ENCODE peak calls at places on chromosomes 11 and 22, in five cellular contexts. C is uterus, H is esophagus squamous epithelium, L is heart left ventricle, I is adrenal gland. D is an unnamed sample.

GRCh38 chr11:87878373-87878779 is 296.9 kb downstream of the RAB38 start:
- DNase-seq in C (no peak), H (no peak), L (no peak), I (peak; percentile 55), D (no peak)

GRCh38 chr11:114044042-114044871 is 15.3 kb upstream of the ZBTB16 start:
- DNase-seq in C (no peak), H (no peak), L (peak; percentile 63), I (peak; percentile 66), D (no peak)

GRCh38 chr11:131977854-131978253 is 607.4 kb downstream of the NTM start:
- DNase-seq in C (no peak), H (no peak), L (no peak), I (no peak), D (peak; percentile 24)

GRCh38 chr22:19466848-19467752 is 11.9 kb downstream of the UFD1 start:
- DNase-seq in C (no peak), H (no peak), L (no peak), I (peak; percentile 42), D (no peak)

GRCh38 chr11:111796696-111797095 is 30.5 kb upstream of the PPP2R1B start:
- DNase-seq in C (no peak), H (no peak), L (no peak), I (no peak), D (no peak)

GRCh38 chr22:47366026-47366767 is 603.7 kb downstream of the TBC1D22A start:
- DNase-seq in C (no peak), H (no peak), L (no peak), I (peak; percentile 17), D (no peak)

GRCh38 chr11:38448284-38448683 is 1850.2 kb upstream of the RAG2 start:
- DNase-seq in C (no peak), H (no peak), L (peak; percentile 29), I (peak; percentile 66), D (no peak)

GRCh38 chr11:60775420-60775961 is 9.6 kb upstream of the MS4A10 start:
- DNase-seq in C (peak; percentile 86), H (no peak), L (peak; percentile 84), I (peak; percentile 95), D (peak; percentile 73)

GRCh38 chr11:62552931-62553838 is 6.6 kb upstream of the AHNAK start:
- DNase-seq in C (peak; percentile 86), H (no peak), L (peak; percentile 92), I (peak; percentile 95), D (peak; percentile 72)

GRCh38 chr22:24112188-24112587 is 69.1 kb upstream of the SUSD2 start:
- DNase-seq in C (no peak), H (no peak), L (no peak), I (no peak), D (no peak)

GRCh38 chr22:27726344-27726725 is 75.2 kb downstream of the MN1 start:
- DNase-seq in C (no peak), H (no peak), L (peak; percentile 54), I (no peak), D (no peak)
- TF ChIP-seq POLR2A in C (no peak), H (no peak), L (no peak), I (no peak), D (no peak)

GRCh38 chr11:13276852-13277718 is 505 bp upstream of the BMAL1 start:
- DNase-seq in C (peak; percentile 97), H (peak; percentile 83), L (peak; percentile 99), I (peak; percentile 99), D (peak; percentile 96)
- TF ChIP-seq POLR2A in C (peak; percentile 39), H (peak; percentile 66), L (peak; percentile 77), I (peak; percentile 86), D (peak; percentile 82)

GRCh38 chr22:49935561-49935960 is 17.1 kb downstream of the CRELD2 start:
- DNase-seq in C (no peak), H (no peak), L (no peak), I (no peak), D (no peak)

GRCh38 chr22:49936018-49936972 is 17.9 kb downstream of the CRELD2 start:
- DNase-seq in C (peak; percentile 96), H (peak; percentile 65), L (peak; percentile 97), I (peak; percentile 93), D (peak; percentile 84)

GRCh38 chr22:49937758-49938564 is 19.5 kb downstream of the CRELD2 start:
- DNase-seq in C (no peak), H (no peak), L (peak; percentile 61), I (peak; percentile 73), D (no peak)

GRCh38 chr22:49938565-49939136 is 20.2 kb downstream of the CRELD2 start:
- DNase-seq in C (no peak), H (no peak), L (no peak), I (no peak), D (no peak)

DNA sequence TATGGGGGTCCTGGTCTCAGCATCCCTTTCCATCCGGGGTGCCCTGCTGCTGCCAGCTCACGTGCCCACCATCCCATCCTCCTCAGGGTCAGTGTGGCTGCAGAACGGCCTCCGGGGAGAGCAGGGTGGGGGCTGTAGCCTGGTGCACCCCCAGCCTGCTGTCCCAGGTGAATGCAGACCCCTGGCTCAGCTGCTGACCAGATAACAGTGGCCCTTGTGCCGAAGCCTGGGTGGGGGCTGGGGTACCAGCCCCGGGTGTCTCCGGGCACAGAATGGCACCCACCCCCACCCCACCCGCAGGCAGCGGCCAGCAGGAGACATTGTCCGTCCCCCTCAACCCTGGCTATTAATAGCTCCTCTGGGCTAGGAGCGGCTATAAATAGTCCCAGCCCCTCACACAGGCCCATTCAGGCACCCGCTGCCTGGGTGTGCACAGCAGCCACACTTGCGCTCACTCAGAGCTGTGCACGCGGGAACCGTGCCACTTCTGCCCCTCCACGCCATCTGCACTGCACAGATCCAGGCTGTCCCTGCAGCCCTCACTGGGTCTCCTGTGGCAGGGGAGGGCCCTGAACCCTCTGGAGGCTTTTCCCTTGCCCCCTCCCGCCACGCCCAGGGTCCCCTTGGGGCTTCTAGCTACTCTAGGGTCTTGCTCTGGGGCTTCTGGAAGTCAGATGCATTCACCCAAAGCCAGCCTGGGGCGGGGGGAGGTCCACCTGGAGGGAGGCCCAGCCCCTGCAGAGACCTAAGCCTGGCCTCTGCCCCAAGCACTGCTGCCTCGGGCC is 18.7 kb downstream of the CRELD2 start:
- DNase-seq in C (no peak), H (no peak), L (peak; percentile 73), I (no peak), D (no peak)
- TF ChIP-seq POLR2A in C (no peak), H (no peak), L (peak; percentile 59), I (peak; percentile 11), D (no peak)

DNA sequence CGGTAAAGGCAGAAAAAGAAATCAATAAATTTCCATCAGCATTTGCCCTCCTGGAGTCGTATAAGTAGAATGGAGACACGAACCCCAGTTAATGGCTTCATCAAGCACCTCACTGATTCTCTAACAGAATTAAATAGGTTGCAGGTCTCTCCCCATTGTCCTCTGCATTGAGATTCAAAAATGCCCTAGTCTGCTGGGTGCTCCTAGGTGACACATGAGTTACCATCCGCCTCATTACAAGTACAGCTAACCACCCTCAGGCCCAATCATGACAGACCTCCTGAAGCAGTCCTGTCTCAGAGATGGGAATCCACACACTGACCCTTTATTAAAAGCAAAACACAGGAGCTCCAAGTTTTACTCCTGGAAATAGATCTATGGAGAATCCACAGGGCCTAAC is 31.4 kb downstream of the HSPA8 start:
- DNase-seq in C (no peak), H (no peak), L (no peak), I (no peak), D (no peak)
- TF ChIP-seq POLR2A in C (no peak), H (no peak), L (no peak), I (no peak), D (no peak)